ENCODE peak calls at places on chromosomes 6 and 20, in six cellular contexts. Z, K, C, E, U and N are unnamed samples.

GRCh38 chr20:48584391-48585249 is 243.2 kb downstream of the PREX1 start:
- DNase-seq in E (no peak), U (no peak), Z (no peak), C (no peak), K (no peak), N (no peak)

GRCh38 chr20:11101243-11101642 is 427.4 kb upstream of the JAG1 start:
- DNase-seq in K (no peak), U (no peak), C (no peak), Z (no peak), E (no peak), N (no peak)

GRCh38 chr6:142297996-142298753 is 3.6 kb upstream of the ADGRG6 start:
- DNase-seq in K (no peak), C (no peak), Z (no peak), E (no peak), U (no peak), N (peak)

GRCh38 chr6:106885659-106886058 is 88.9 kb downstream of the CD24 start:
- DNase-seq in E (peak), U (no peak), Z (no peak), C (no peak), K (no peak), N (no peak)

GRCh38 chr6:70622426-70622825 is 45.3 kb upstream of the SMAP1 start:
- DNase-seq in U (no peak), E (no peak), K (no peak), Z (no peak), C (no peak), N (no peak)

GRCh38 chr6:158011980-158012566 is 30.4 kb downstream of the SYNJ2 start:
- DNase-seq in E (no peak), C (no peak), Z (no peak), U (no peak), K (no peak), N (no peak)

GRCh38 chr6:6583836-6584235 is 4.7 kb upstream of the LY86 start:
- DNase-seq in K (peak), Z (no peak), E (no peak), C (no peak), U (no peak), N (no peak)

GRCh38 chr20:49668181-49668877 is 45.3 kb downstream of the B4GALT5 start:
- DNase-seq in U (no peak), K (no peak), E (no peak), C (no peak), Z (peak), N (no peak)

GRCh38 chr6:42452171-42453026 is 673 bp upstream of the TRERF1 start:
- DNase-seq in E (no peak), K (peak), C (peak), U (peak), Z (peak), N (no peak)

GRCh38 chr6:143517447-143517773 is 5.9 kb upstream of the FUCA2 start:
- DNase-seq in E (no peak), Z (no peak), K (no peak), U (no peak), C (no peak), N (no peak)

GRCh38 chr20:21166801-21167200 is 40.9 kb downstream of the KIZ start:
- DNase-seq in Z (no peak), U (no peak), K (no peak), E (no peak), C (no peak), N (no peak)

GRCh38 chr6:44735631-44735963 is 348.1 kb downstream of the CDC5L start:
- DNase-seq in C (peak), K (no peak), Z (no peak), U (no peak), E (no peak), N (no peak)

GRCh38 chr6:71011861-71012260 is 55.0 kb upstream of the B3GAT2 start:
- DNase-seq in C (no peak), Z (no peak), E (no peak), K (no peak), U (no peak), N (no peak)

GRCh38 chr6:110875548-110876169 is 1.1 kb downstream of the AMD1 start:
- DNase-seq in K (no peak), C (no peak), E (peak), U (no peak), Z (peak), N (no peak)

GRCh38 chr6:108782231-108783041 is 65.8 kb upstream of the ARMC2 start:
- DNase-seq in K (peak), Z (peak), U (peak), E (peak), C (peak), N (peak)

GRCh38 chr20:23094213-23094896 is 8.2 kb upstream of the CD93 start:
- DNase-seq in K (no peak), Z (no peak), E (no peak), C (no peak), U (no peak), N (no peak)

DNA sequence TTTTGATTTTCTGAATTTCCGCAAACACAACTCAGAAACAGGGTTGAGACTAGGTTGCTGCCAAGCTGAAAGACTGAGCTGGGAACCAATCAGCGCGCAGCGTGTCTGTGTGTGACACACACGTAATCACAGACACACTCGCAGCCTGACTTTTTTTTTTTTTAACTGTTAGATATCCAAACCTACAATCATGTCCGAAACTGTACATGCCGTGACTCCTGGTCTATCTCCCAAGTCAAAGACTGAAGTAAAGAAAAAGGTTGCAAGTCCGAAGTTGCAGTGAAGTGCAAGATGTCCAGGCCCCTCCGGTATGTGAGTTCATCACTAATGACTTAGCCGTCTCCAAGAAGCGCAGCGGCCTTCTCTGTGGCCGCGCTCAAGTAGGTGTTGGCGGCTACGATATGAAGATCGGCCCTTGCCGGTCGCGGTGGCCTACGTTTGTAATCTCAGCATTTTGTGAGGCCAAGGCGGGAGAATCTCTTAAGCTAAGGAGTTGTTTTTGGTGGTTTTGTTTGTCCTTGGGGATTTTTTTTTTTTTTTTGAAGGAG is 108.2 kb downstream of the HFE start:
- DNase-seq in C (no peak), Z (peak), U (peak), K (peak), E (peak), N (peak)
- TF ChIP-seq REST in C (no peak), Z (no peak), U (no peak), K (no peak), E (no peak), N (no peak)

GRCh38 chr6:9801255-9801757 is 613.6 kb downstream of the TFAP2A start:
- DNase-seq in Z (no peak), E (no peak), U (no peak), K (no peak), C (no peak), N (no peak)
- TF ChIP-seq REST in Z (no peak), E (no peak), U (no peak), K (no peak), C (no peak), N (no peak)

DNA sequence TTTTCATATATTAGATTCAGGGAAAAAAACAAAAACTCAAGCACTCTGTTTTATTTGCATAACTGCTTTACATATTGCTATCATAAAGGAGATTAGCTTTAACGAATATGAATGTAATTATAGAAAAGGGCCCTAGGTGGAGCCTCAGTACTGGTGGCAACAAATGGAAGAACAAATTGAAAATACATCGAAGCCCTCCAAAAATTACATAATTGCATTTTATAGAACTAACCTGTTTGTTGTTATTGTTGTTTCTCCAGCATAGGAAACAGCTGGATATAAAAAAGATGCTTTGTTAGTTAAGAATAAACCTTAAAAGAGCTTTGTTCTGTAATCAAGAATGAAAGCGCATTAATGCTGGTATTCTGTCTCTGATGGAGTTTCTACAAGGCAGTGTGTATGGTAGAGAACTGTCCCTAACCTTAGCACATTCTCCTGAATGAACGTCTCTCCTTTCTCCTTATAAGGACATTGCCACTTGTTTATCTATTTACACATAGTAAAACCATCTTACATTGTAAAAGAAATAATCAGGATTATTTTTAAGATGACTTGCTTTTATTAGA is 33.7 kb upstream of the LCA5 start:
- DNase-seq in K (no peak), Z (peak), C (peak), U (no peak), E (no peak), N (no peak)
- TF ChIP-seq REST in K (no peak), Z (no peak), C (no peak), U (no peak), E (no peak), N (no peak)

GRCh38 chr6:114100421-114100820 is 129.5 kb upstream of the HDAC2 start:
- DNase-seq in E (no peak), C (no peak), U (no peak), K (no peak), Z (no peak), N (no peak)

GRCh38 chr6:114092943-114093342 is 122.0 kb upstream of the HDAC2 start:
- DNase-seq in U (no peak), C (no peak), E (no peak), K (no peak), Z (no peak), N (no peak)

GRCh38 chr6:114101255-114101654 is 130.3 kb upstream of the HDAC2 start:
- DNase-seq in C (no peak), U (no peak), E (no peak), K (no peak), Z (no peak), N (no peak)

GRCh38 chr6:114096553-114097172 is 125.7 kb upstream of the HDAC2 start:
- DNase-seq in E (peak), K (peak), U (no peak), Z (peak), C (peak), N (no peak)
- TF ChIP-seq REST in E (no peak), K (no peak), U (no peak), Z (no peak), C (no peak), N (no peak)

DNA sequence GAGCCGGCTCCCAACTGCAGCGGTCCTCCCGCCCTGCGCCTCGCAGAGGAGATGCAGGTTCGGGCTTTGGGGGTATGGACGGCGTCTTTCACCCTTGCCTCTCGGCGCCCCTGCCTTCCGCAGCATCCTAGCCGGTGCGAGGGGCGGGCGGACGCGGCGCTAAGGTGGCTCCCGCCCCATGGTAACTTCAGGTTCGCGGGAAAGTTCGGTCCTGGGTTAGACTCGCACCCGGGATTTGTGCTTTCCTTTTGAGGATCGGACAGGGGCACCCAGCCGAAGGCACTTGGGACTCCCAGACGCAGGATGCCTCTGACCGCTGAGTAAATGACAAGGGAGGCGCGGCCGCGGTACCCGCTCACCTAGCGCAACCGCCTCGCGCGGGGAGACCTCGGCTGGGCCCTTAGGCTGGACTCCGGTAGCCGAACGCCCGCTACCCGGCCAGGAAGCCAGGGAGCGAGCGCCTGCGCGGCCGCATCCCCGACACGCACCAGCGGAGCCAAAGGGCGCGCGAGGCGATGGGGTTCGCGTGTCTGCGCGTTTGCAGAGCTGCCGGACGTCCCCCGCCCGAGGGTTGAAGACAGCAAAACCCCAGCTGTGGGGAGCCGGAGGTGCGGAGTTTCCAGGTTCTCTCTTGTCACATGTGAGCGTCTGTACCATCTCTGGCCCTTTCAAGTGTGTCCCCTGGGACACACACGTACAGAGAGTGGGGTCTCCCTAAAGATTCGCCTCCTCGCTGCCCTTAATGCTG is 1.1 kb downstream of the RSPO3 start:
- DNase-seq in K (no peak), E (peak), Z (no peak), C (peak), U (no peak), N (no peak)
- TF ChIP-seq REST in K (no peak), E (no peak), Z (no peak), C (no peak), U (no peak), N (no peak)

DNA sequence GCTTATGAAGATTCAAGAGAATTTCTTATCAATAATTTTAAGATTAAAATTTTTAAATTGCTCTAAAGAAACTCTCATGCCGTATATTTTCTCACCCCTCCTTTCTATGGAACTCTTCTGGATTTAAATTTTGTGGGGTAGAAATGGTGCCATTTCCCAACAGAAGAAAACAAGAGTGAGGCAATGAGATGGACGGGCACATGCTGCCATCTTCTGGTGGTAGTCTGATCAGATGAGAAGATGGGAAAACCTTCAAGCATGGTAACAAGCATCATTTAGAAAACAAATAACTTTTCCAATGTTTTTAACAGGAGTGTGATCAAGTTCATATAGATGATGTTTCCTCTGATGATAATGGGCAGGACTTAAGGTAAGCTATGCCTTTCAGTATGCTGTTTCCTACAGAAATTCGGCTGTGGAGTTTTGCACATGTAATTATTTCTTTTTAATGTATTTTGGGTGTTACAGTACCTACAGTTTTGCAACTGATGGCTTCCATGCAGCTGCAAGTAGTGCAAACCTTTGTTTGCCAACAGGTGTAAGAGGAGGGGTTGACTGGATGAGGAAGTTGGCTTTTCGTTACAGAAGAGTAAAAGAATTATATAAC is 271.4 kb downstream of the EYA4 start:
- DNase-seq in Z (peak), C (peak), K (peak), U (no peak), E (peak), N (peak)
- TF ChIP-seq REST in Z (no peak), C (no peak), K (no peak), U (no peak), E (no peak), N (no peak)

GRCh38 chr6:85416766-85417165 is 33.1 kb upstream of the NT5E start:
- DNase-seq in C (no peak), Z (no peak), U (no peak), E (no peak), K (no peak), N (no peak)

GRCh38 chr6:85419046-85419759 is 30.7 kb upstream of the NT5E start:
- DNase-seq in U (peak), C (no peak), K (no peak), E (no peak), Z (no peak), N (no peak)

GRCh38 chr6:85418059-85418458 is 31.8 kb upstream of the NT5E start:
- DNase-seq in K (no peak), U (no peak), C (no peak), Z (no peak), E (no peak), N (no peak)

GRCh38 chr6:85416049-85416448 is 33.8 kb upstream of the NT5E start:
- DNase-seq in Z (no peak), U (no peak), C (no peak), E (no peak), K (no peak), N (no peak)

DNA sequence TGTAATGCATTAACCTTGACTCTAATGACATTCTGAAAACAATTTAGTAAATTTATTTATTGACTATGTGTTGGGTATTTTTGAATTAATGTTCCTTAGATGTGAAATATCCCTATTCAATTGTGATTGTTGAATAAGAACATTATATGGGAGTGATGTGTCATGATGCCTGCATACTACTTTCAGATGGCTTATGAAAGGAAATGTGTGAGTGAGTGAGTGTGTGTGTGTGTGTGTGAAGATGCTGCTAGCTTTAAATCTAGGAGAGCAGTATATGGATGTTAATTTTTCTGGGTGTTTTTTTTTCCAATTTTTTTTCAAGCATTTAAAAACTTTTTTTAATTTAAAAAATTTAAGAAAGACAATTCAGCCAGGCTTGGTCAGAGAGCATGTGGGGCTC is 32.5 kb upstream of the NT5E start:
- DNase-seq in E (no peak), Z (no peak), C (no peak), K (no peak), U (no peak), N (no peak)
- TF ChIP-seq REST in E (no peak), Z (no peak), C (no peak), K (no peak), U (no peak), N (no peak)

GRCh38 chr6:133369755-133370154 is 128.6 kb downstream of the EYA4 start:
- DNase-seq in C (no peak), E (no peak), U (no peak), Z (no peak), K (no peak), N (no peak)
- TF ChIP-seq REST in C (no peak), E (no peak), U (no peak), Z (no peak), K (no peak), N (no peak)